ENCODE peak calls at places on chromosomes 1 and 21, in ten cellular contexts. J is prostate gland, N is stomach, I is GM23338, P is HCT116, T is GM12892, Q is HepG2, U is endothelial cell of umbilical vein, W is transverse colon, X is GM12891. R is an unnamed sample.

GRCh38 chr1:11380500-11380899 is 98.5 kb upstream of the DISP3 start:
- DNase-seq in T (no peak), N (no peak), W (no peak), J (no peak), P (no peak), Q (no peak), U (no peak), I (no peak), X (no peak), R (no peak)

GRCh38 chr21:41914965-41915364 is 35.8 kb upstream of the PRDM15 start:
- DNase-seq in Q (no peak), I (no peak), P (no peak), J (no peak), N (no peak), U (no peak), W (no peak), X (no peak), T (no peak), R (no peak)

GRCh38 chr1:174157157-174157806 is 2.0 kb upstream of the RABGAP1L start:
- DNase-seq in Q (no peak), I (no peak), U (no peak), J (no peak), T (peak), P (no peak), N (no peak), X (peak), W (no peak), R (no peak)

GRCh38 chr1:39238476-39238875 is 34.0 kb downstream of the MACF1 start:
- DNase-seq in I (no peak), P (no peak), T (no peak), J (no peak), N (no peak), X (no peak), Q (no peak), W (no peak), U (peak), R (no peak)

GRCh38 chr1:182768973-182769372 is 20.6 kb upstream of the NPL start:
- DNase-seq in W (no peak), U (no peak), I (no peak), N (no peak), Q (no peak), P (no peak), X (no peak), T (no peak), J (no peak), R (no peak)

GRCh38 chr1:150061632-150062101 is 5.9 kb upstream of the VPS45 start:
- DNase-seq in U (no peak), Q (no peak), W (no peak), J (peak), N (no peak), I (no peak), T (no peak), P (peak), X (no peak), R (no peak)

GRCh38 chr1:230809205-230809990 is 58.9 kb downstream of the C1orf198 start:
- DNase-seq in W (no peak), P (no peak), I (no peak), X (no peak), N (no peak), T (no peak), U (no peak), Q (no peak), J (no peak), R (peak)

GRCh38 chr1:36924282-36924791 is 110.0 kb downstream of the GRIK3 start:
- DNase-seq in J (peak), Q (peak), U (peak), X (peak), W (no peak), N (peak), P (no peak), T (peak), I (peak), R (no peak)

GRCh38 chr1:91885331-91885715 is 628 bp downstream of the TGFBR3 start:
- DNase-seq in J (peak), I (peak), W (peak), N (peak), P (no peak), Q (no peak), U (no peak), X (peak), T (peak), R (no peak)

GRCh38 chr1:192491804-192492554 is 83.6 kb upstream of the RGS1 start:
- DNase-seq in W (no peak), X (no peak), T (no peak), J (no peak), P (no peak), I (no peak), Q (no peak), N (no peak), U (peak), R (no peak)

GRCh38 chr1:210819266-210819665 is 314.7 kb downstream of the KCNH1 start:
- DNase-seq in T (no peak), W (no peak), N (no peak), U (no peak), X (no peak), Q (no peak), J (no peak), P (no peak), I (no peak), R (no peak)

GRCh38 chr1:1891349-1892078 is 627 bp upstream of the GNB1 start:
- DNase-seq in P (peak), J (peak), N (peak), T (peak), U (peak), W (peak), Q (peak), X (peak), I (peak), R (peak)
- TF ChIP-seq POLR2AphosphoS5 in P (peak), J (no peak), N (no peak), T (no peak), U (peak), W (peak), Q (peak), X (no peak), I (peak), R (peak)

GRCh38 chr1:87242445-87243185 is 86.1 kb upstream of the LMO4 start:
- DNase-seq in W (no peak), U (no peak), N (no peak), P (no peak), X (no peak), T (no peak), J (no peak), Q (no peak), I (no peak), R (no peak)
- TF ChIP-seq POLR2AphosphoS5 in W (no peak), U (no peak), N (no peak), P (no peak), X (no peak), T (no peak), J (no peak), Q (no peak), I (no peak), R (no peak)

GRCh38 chr1:6594977-6595740 is 7.5 kb downstream of the KLHL21 start:
- DNase-seq in W (no peak), P (no peak), I (no peak), X (no peak), N (no peak), Q (no peak), J (no peak), U (no peak), T (no peak), R (no peak)
- TF ChIP-seq POLR2AphosphoS5 in W (no peak), P (no peak), I (no peak), X (no peak), N (no peak), Q (no peak), J (peak), U (no peak), T (no peak), R (no peak)

GRCh38 chr1:203267347-203267846 is 37.9 kb upstream of the BTG2 start:
- DNase-seq in T (peak), Q (peak), X (peak), U (peak), W (peak), J (peak), N (peak), I (peak), P (peak), R (peak)
- TF ChIP-seq POLR2AphosphoS5 in T (no peak), Q (no peak), X (no peak), U (peak), W (no peak), J (peak), N (no peak), I (no peak), P (peak), R (peak)